ENCODE peak calls at places on chromosome 10, in nine cellular contexts. H, L, R, C, Y, E, F, U and K are unnamed samples.

GRCh38 chr10:117223413-117224035 is 17.4 kb upstream of the SLC18A2 start:
- DNase-seq in R (no peak), E (no peak), L (no peak), C (no peak), F (no peak), Y (no peak), H (no peak), U (no peak), K (no peak)

GRCh38 chr10:13984647-13985155 is 346.0 kb downstream of the FRMD4A start:
- DNase-seq in H (no peak), F (no peak), U (no peak), E (no peak), Y (no peak), L (no peak), R (peak; percentile 90), C (peak; percentile 25), K (no peak)

GRCh38 chr10:58240531-58240930 is 27.2 kb downstream of the IPMK start:
- DNase-seq in H (no peak), L (no peak), E (no peak), C (no peak), R (no peak), Y (no peak), F (no peak), U (no peak), K (no peak)

GRCh38 chr10:132094581-132095234 is 29.0 kb downstream of the JAKMIP3 start:
- DNase-seq in R (peak; percentile 65), C (no peak), U (no peak), Y (no peak), H (no peak), E (no peak), F (no peak), L (no peak), K (no peak)

GRCh38 chr10:133335238-133336122 is 1.2 kb downstream of the CALY start:
- DNase-seq in F (peak; percentile 72), Y (peak; percentile 53), E (peak; percentile 84), L (no peak), R (peak; percentile 8), C (peak; percentile 83), H (peak; percentile 58), U (no peak), K (no peak)

GRCh38 chr10:34397324-34397723 is 417.8 kb downstream of the PARD3 start:
- DNase-seq in Y (no peak), H (no peak), C (no peak), U (no peak), R (no peak), L (no peak), E (no peak), F (no peak), K (no peak)

GRCh38 chr10:86162696-86163400 is 203.7 kb downstream of the GRID1 start:
- DNase-seq in L (no peak), E (no peak), R (no peak), F (no peak), Y (no peak), U (no peak), C (no peak), H (no peak), K (no peak)

GRCh38 chr10:61804414-61804813 is 97.1 kb upstream of the ARID5B start:
- DNase-seq in Y (no peak), F (no peak), H (no peak), U (no peak), R (peak; percentile 55), E (no peak), L (no peak), C (no peak), K (no peak)

GRCh38 chr10:104300736-104301292 is 31.8 kb downstream of the GSTO2 start:
- DNase-seq in C (no peak), H (no peak), F (no peak), R (peak; percentile 79), L (no peak), U (no peak), E (peak; percentile 75), Y (no peak), K (no peak)

GRCh38 chr10:93352638-93353383 is 129.3 kb downstream of the MYOF start:
- DNase-seq in R (peak; percentile 60), L (peak; percentile 16), Y (no peak), C (no peak), H (no peak), F (no peak), U (no peak), E (peak; percentile 69), K (no peak)

GRCh38 chr10:96292971-96293909 is 11.0 kb upstream of the DNTT start:
- DNase-seq in H (no peak), Y (no peak), R (peak; percentile 54), L (no peak), F (no peak), U (no peak), E (peak; percentile 74), C (peak; percentile 11), K (no peak)

GRCh38 chr10:29501692-29502091 is 133.1 kb downstream of the SVIL start:
- DNase-seq in U (no peak), H (no peak), E (no peak), R (peak; percentile 93), L (no peak), F (no peak), Y (no peak), C (no peak), K (no peak)

GRCh38 chr10:118850418-118851061 is 95.8 kb upstream of the CACUL1 start:
- DNase-seq in H (peak; percentile 86), R (peak; percentile 65), C (peak; percentile 91), F (peak; percentile 35), Y (peak; percentile 53), U (peak; percentile 14), L (peak; percentile 35), E (peak; percentile 77), K (no peak)

GRCh38 chr10:10872035-10872673 is 145.5 kb upstream of the CELF2 start:
- DNase-seq in E (peak; percentile 71), R (no peak), Y (no peak), L (no peak), H (no peak), F (no peak), U (no peak), C (no peak), K (no peak)

GRCh38 chr10:134743-135600 is at the start of gene ZMYND11:
- DNase-seq in H (peak; percentile 76), L (no peak), F (peak; percentile 67), C (peak; percentile 68), Y (peak; percentile 45), E (peak; percentile 91), R (peak; percentile 34), U (no peak), K (peak; percentile 81)

GRCh38 chr10:120833222-120833928 is 17.8 kb upstream of the WDR11 start:
- DNase-seq in U (no peak), L (no peak), C (no peak), H (no peak), R (peak; percentile 56), F (no peak), Y (no peak), E (peak; percentile 27), K (no peak)

GRCh38 chr10:99080275-99080816 is 155.3 kb downstream of the HPSE2 start:
- DNase-seq in U (no peak), F (no peak), H (no peak), C (no peak), E (peak; percentile 2), L (no peak), Y (no peak), R (no peak), K (no peak)

GRCh38 chr10:88886557-88886956 is 6.5 kb downstream of the STAMBPL1 start:
- DNase-seq in C (peak; percentile 29), L (no peak), Y (no peak), E (no peak), H (no peak), U (no peak), F (no peak), R (no peak), K (no peak)

GRCh38 chr10:78218833-78219490 is 185.3 kb downstream of the RPS24 start:
- DNase-seq in Y (no peak), R (no peak), E (peak; percentile 53), L (no peak), H (no peak), C (no peak), F (no peak), U (no peak), K (no peak)

GRCh38 chr10:76910184-76910962 is 727.2 kb downstream of the KCNMA1 start:
- DNase-seq in H (no peak), R (no peak), Y (no peak), L (no peak), C (no peak), E (no peak), F (no peak), U (no peak), K (no peak)